ENCODE peak calls at places on chromosomes 4 and X, in six cellular contexts. One of them, this sample, is unnamed.
A peak's percentile ranks its signal among the peaks of the same experiment; 100 is the strongest.

GRCh38 chrX:105050921-105051320 is 169.6 kb downstream of the TEX13A start:
- DNase-seq in NCI-H187: no peak
- DNase-seq in MG63: no peak
- DNase-seq in T-helper 17 cell: no peak
- DNase-seq in GM12865: no peak
- DNase-seq in ecto neural progenitor cell: no peak
- DNase-seq in this sample: no peak

GRCh38 chr4:125370478-125370877 is 55.7 kb downstream of the FAT4 start:
- DNase-seq in MG63: no peak
- DNase-seq in T-helper 17 cell: no peak
- DNase-seq in ecto neural progenitor cell: no peak
- DNase-seq in NCI-H187: no peak
- DNase-seq in GM12865: no peak
- DNase-seq in this sample: no peak

GRCh38 chr4:76704133-76704881 is 193.6 kb downstream of the SOWAHB start:
- DNase-seq in GM12865: no peak
- DNase-seq in NCI-H187: no peak
- DNase-seq in MG63: peak; percentile 28
- DNase-seq in T-helper 17 cell: no peak
- DNase-seq in ecto neural progenitor cell: no peak
- DNase-seq in this sample: no peak

GRCh38 chr4:41257901-41258300 is 1.2 kb downstream of the UCHL1 start:
- DNase-seq in GM12865: no peak
- DNase-seq in T-helper 17 cell: no peak
- DNase-seq in NCI-H187: no peak
- DNase-seq in MG63: no peak
- DNase-seq in ecto neural progenitor cell: no peak
- DNase-seq in this sample: no peak

GRCh38 chrX:124373348-124373747 is 27.0 kb downstream of the SH2D1A start:
- DNase-seq in NCI-H187: no peak
- DNase-seq in ecto neural progenitor cell: no peak
- DNase-seq in MG63: no peak
- DNase-seq in T-helper 17 cell: no peak
- DNase-seq in GM12865: no peak
- DNase-seq in this sample: no peak

GRCh38 chr4:1249731-1250526 is 999 bp upstream of the CTBP1 start:
- DNase-seq in MG63: no peak
- DNase-seq in NCI-H187: no peak
- DNase-seq in ecto neural progenitor cell: no peak
- DNase-seq in T-helper 17 cell: peak; percentile 57
- DNase-seq in GM12865: peak; percentile 72
- DNase-seq in this sample: no peak

GRCh38 chrX:103877571-103877970 is 45.5 kb upstream of the RAB9B start:
- DNase-seq in GM12865: no peak
- DNase-seq in NCI-H187: no peak
- DNase-seq in MG63: no peak
- DNase-seq in ecto neural progenitor cell: no peak
- DNase-seq in T-helper 17 cell: no peak
- DNase-seq in this sample: no peak

GRCh38 chr4:110106946-110107325 is 91.5 kb downstream of the ELOVL6 start:
- DNase-seq in T-helper 17 cell: no peak
- DNase-seq in NCI-H187: no peak
- DNase-seq in MG63: no peak
- DNase-seq in ecto neural progenitor cell: no peak
- DNase-seq in GM12865: peak; percentile 60
- DNase-seq in this sample: peak; percentile 32

GRCh38 chr4:101065935-101066485 is 281.3 kb downstream of the PPP3CA start:
- DNase-seq in NCI-H187: no peak
- DNase-seq in ecto neural progenitor cell: no peak
- DNase-seq in MG63: no peak
- DNase-seq in T-helper 17 cell: no peak
- DNase-seq in GM12865: no peak
- DNase-seq in this sample: peak; percentile 1

GRCh38 chr4:8192748-8193738 is 6.0 kb upstream of the SH3TC1 start:
- DNase-seq in MG63: peak; percentile 39
- DNase-seq in T-helper 17 cell: no peak
- DNase-seq in ecto neural progenitor cell: no peak
- DNase-seq in GM12865: peak; percentile 93
- DNase-seq in NCI-H187: peak; percentile 73
- DNase-seq in this sample: peak; percentile 49

GRCh38 chr4:89752932-89753598 is 83.9 kb downstream of the SNCA start:
- DNase-seq in GM12865: no peak
- DNase-seq in NCI-H187: no peak
- DNase-seq in ecto neural progenitor cell: no peak
- DNase-seq in T-helper 17 cell: no peak
- DNase-seq in MG63: peak; percentile 41
- DNase-seq in this sample: peak; percentile 97

GRCh38 chrX:45472968-45473367 is 272.3 kb upstream of the DIPK2B start:
- DNase-seq in GM12865: no peak
- DNase-seq in T-helper 17 cell: no peak
- DNase-seq in MG63: no peak
- DNase-seq in NCI-H187: no peak
- DNase-seq in ecto neural progenitor cell: no peak
- DNase-seq in this sample: no peak

GRCh38 chrX:34873500-34874225 is 68.9 kb upstream of the FAM47B start:
- DNase-seq in ecto neural progenitor cell: no peak
- DNase-seq in MG63: peak; percentile 2
- DNase-seq in T-helper 17 cell: no peak
- DNase-seq in NCI-H187: no peak
- DNase-seq in GM12865: no peak
- DNase-seq in this sample: no peak

GRCh38 chr4:76208005-76208765 is 5.4 kb downstream of the SCARB2 start:
- DNase-seq in NCI-H187: peak; percentile 16
- DNase-seq in MG63: peak; percentile 80
- DNase-seq in ecto neural progenitor cell: no peak
- DNase-seq in T-helper 17 cell: no peak
- DNase-seq in GM12865: no peak
- DNase-seq in this sample: no peak

GRCh38 chr4:58063761-58064160 is 953.6 kb upstream of the IGFBP7 start:
- DNase-seq in T-helper 17 cell: no peak
- DNase-seq in MG63: no peak
- DNase-seq in ecto neural progenitor cell: no peak
- DNase-seq in NCI-H187: no peak
- DNase-seq in GM12865: no peak
- DNase-seq in this sample: no peak

GRCh38 chr4:94939791-94940530 is 182.2 kb downstream of the BMPR1B start:
- DNase-seq in NCI-H187: no peak
- DNase-seq in GM12865: no peak
- DNase-seq in MG63: no peak
- DNase-seq in T-helper 17 cell: no peak
- DNase-seq in ecto neural progenitor cell: no peak
- DNase-seq in this sample: no peak

GRCh38 chrX:43962636-43963035 is 10.6 kb downstream of the NDP start:
- DNase-seq in GM12865: no peak
- DNase-seq in MG63: peak; percentile 84
- DNase-seq in ecto neural progenitor cell: no peak
- DNase-seq in T-helper 17 cell: no peak
- DNase-seq in NCI-H187: no peak
- DNase-seq in this sample: no peak

GRCh38 chr4:132557660-132558059 is 591.4 kb upstream of the PCDH10 start:
- DNase-seq in T-helper 17 cell: no peak
- DNase-seq in MG63: no peak
- DNase-seq in ecto neural progenitor cell: no peak
- DNase-seq in GM12865: no peak
- DNase-seq in NCI-H187: no peak
- DNase-seq in this sample: no peak

GRCh38 chr4:3293410-3294391 is 880 bp downstream of the RGS12 start:
- DNase-seq in GM12865: no peak
- DNase-seq in NCI-H187: no peak
- DNase-seq in T-helper 17 cell: no peak
- DNase-seq in ecto neural progenitor cell: peak; percentile 51
- DNase-seq in MG63: no peak
- DNase-seq in this sample: no peak

This sample was measured in kidney epithelial cell.